ENCODE peak calls at places on chromosomes 12 and 14, in five cellular contexts. One of them, this sample, is unnamed.

GRCh38 chr12:118358008-118358359 is 14.7 kb downstream of the TAOK3 start:
- DNase-seq in left lung: no peak
- DNase-seq in AG09309: no peak
- DNase-seq in stomach: no peak
- DNase-seq in WTC11: no peak
- DNase-seq in this sample: no peak

GRCh38 chr14:65813760-65814387 is 401.3 kb downstream of the FUT8 start:
- DNase-seq in left lung: no peak
- DNase-seq in AG09309: no peak
- DNase-seq in stomach: no peak
- DNase-seq in WTC11: peak
- DNase-seq in this sample: no peak

GRCh38 chr14:77741438-77741837 is 19.5 kb downstream of the SNW1 start:
- DNase-seq in left lung: no peak
- DNase-seq in AG09309: no peak
- DNase-seq in stomach: no peak
- DNase-seq in WTC11: no peak
- DNase-seq in this sample: no peak

GRCh38 chr14:64706552-64707193 is 2.4 kb downstream of the PLEKHG3 start:
- DNase-seq in left lung: no peak
- DNase-seq in AG09309: no peak
- DNase-seq in stomach: no peak
- DNase-seq in WTC11: peak
- DNase-seq in this sample: no peak

GRCh38 chr14:72599579-72600470 is 294.1 kb downstream of the DPF3 start:
- DNase-seq in left lung: no peak
- DNase-seq in AG09309: no peak
- DNase-seq in stomach: no peak
- DNase-seq in WTC11: no peak
- DNase-seq in this sample: no peak

GRCh38 chr14:91154851-91155625 is 41.2 kb downstream of the DGLUCY start:
- DNase-seq in left lung: no peak
- DNase-seq in AG09309: no peak
- DNase-seq in stomach: peak
- DNase-seq in WTC11: no peak
- DNase-seq in this sample: no peak

GRCh38 chr12:90260136-90260535 is 551.5 kb upstream of the ATP2B1 start:
- DNase-seq in left lung: no peak
- DNase-seq in AG09309: no peak
- DNase-seq in stomach: no peak
- DNase-seq in WTC11: no peak
- DNase-seq in this sample: no peak

GRCh38 chr12:94263011-94263786 is 114.8 kb downstream of the PLXNC1 start:
- DNase-seq in left lung: no peak
- DNase-seq in AG09309: no peak
- DNase-seq in stomach: no peak
- DNase-seq in WTC11: no peak
- DNase-seq in this sample: no peak

GRCh38 chr12:45051490-45052105 is 699 bp upstream of the DBX2 start:
- DNase-seq in left lung: no peak
- DNase-seq in AG09309: no peak
- DNase-seq in stomach: no peak
- DNase-seq in WTC11: no peak
- DNase-seq in this sample: no peak

DNA sequence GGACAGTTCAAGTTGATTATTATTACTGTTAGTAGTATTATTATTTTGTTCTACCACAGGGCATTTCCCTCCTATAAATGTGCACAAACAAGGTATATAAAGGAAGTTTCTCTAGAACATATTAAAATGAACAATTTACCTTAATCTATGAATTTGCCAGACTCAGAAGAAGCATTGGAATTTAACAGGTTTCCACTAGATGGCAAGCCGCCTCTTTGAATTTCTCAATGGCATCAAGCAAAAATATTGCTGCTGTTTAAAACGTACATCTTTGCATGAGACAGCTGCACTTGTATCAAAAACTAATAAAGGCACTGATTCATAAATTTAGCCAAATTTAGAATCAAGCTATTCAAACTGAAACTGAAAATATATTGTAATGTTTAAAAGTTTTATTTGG is 34.6 kb upstream of the MIS18BP1 start:
- DNase-seq in left lung: no peak
- DNase-seq in AG09309: no peak
- DNase-seq in stomach: no peak
- DNase-seq in WTC11: no peak
- DNase-seq in this sample: no peak
- TF ChIP-seq CTCF in left lung: no peak
- TF ChIP-seq CTCF in AG09309: no peak
- TF ChIP-seq CTCF in stomach: no peak
- TF ChIP-seq CTCF in WTC11: no peak
- TF ChIP-seq CTCF in this sample: no peak

GRCh38 chr12:24012528-24012927 is 63.1 kb upstream of the SOX5 start:
- DNase-seq in left lung: no peak
- DNase-seq in AG09309: no peak
- DNase-seq in stomach: no peak
- DNase-seq in WTC11: no peak
- DNase-seq in this sample: no peak
- TF ChIP-seq CTCF in left lung: no peak
- TF ChIP-seq CTCF in AG09309: no peak
- TF ChIP-seq CTCF in stomach: no peak
- TF ChIP-seq CTCF in WTC11: no peak
- TF ChIP-seq CTCF in this sample: peak

GRCh38 chr14:31084385-31084784 is 58.2 kb upstream of the STRN3 start:
- DNase-seq in left lung: no peak
- DNase-seq in AG09309: no peak
- DNase-seq in stomach: no peak
- DNase-seq in WTC11: no peak
- DNase-seq in this sample: no peak
- TF ChIP-seq CTCF in left lung: no peak
- TF ChIP-seq CTCF in AG09309: no peak
- TF ChIP-seq CTCF in stomach: no peak
- TF ChIP-seq CTCF in WTC11: no peak
- TF ChIP-seq CTCF in this sample: no peak

GRCh38 chr12:54759751-54760150 is 94.6 kb upstream of the MUCL1 start:
- DNase-seq in left lung: no peak
- DNase-seq in AG09309: no peak
- DNase-seq in stomach: no peak
- DNase-seq in WTC11: peak
- DNase-seq in this sample: no peak
- TF ChIP-seq CTCF in left lung: no peak
- TF ChIP-seq CTCF in AG09309: peak
- TF ChIP-seq CTCF in stomach: no peak
- TF ChIP-seq CTCF in WTC11: no peak
- TF ChIP-seq CTCF in this sample: peak